ENCODE peak calls at places on chromosome 10, in ten cellular contexts. Z, O, E, N, Y, R, D, J, B and C are unnamed samples.

GRCh38 chr10:18397886-18398285 is 253.5 kb downstream of the NSUN6 start:
- DNase-seq in O (no peak), Y (no peak), R (no peak), J (no peak), D (no peak), N (no peak), Z (no peak), E (no peak), B (no peak), C (no peak)

GRCh38 chr10:102645388-102645740 is 1.1 kb downstream of the TRIM8 start:
- DNase-seq in D (peak; percentile 92), N (peak; percentile 54), Z (no peak), E (no peak), R (peak; percentile 30), O (peak; percentile 69), J (peak; percentile 74), Y (no peak), B (peak; percentile 95), C (no peak)

GRCh38 chr10:67695555-67695954 is 440 bp downstream of the CTNNA3 start:
- DNase-seq in N (no peak), B (no peak), R (no peak), O (no peak), E (no peak), D (no peak), Z (no peak), J (no peak), Y (no peak), C (no peak)

GRCh38 chr10:77899080-77899477 is 27.5 kb downstream of the DLG5 start:
- DNase-seq in J (no peak), R (no peak), B (peak; percentile 63), Z (no peak), E (peak; percentile 92), Y (peak; percentile 46), D (no peak), N (peak; percentile 25), O (no peak), C (no peak)

GRCh38 chr10:37937864-37938263 is 38.6 kb downstream of the ZNF25 start:
- DNase-seq in O (no peak), B (no peak), D (no peak), Z (no peak), N (no peak), J (no peak), E (no peak), R (no peak), Y (no peak), C (no peak)

GRCh38 chr10:132532784-132533560 is 4.6 kb upstream of the INPP5A start:
- DNase-seq in E (peak; percentile 91), J (no peak), O (no peak), B (peak; percentile 5), Z (no peak), Y (peak; percentile 85), N (peak; percentile 92), R (no peak), D (peak; percentile 25), C (no peak)

GRCh38 chr10:75319274-75319673 is 82.3 kb downstream of the ZNF503 start:
- DNase-seq in R (no peak), E (no peak), B (no peak), O (no peak), Y (no peak), D (no peak), J (no peak), N (no peak), Z (no peak), C (no peak)

GRCh38 chr10:21532694-21533576 is 1.1 kb upstream of the MLLT10 start:
- DNase-seq in O (no peak), Y (no peak), N (no peak), Z (no peak), J (no peak), R (no peak), E (no peak), D (no peak), B (no peak), C (no peak)

GRCh38 chr10:17512341-17513001 is 58.1 kb upstream of the ST8SIA6 start:
- DNase-seq in O (peak; percentile 27), B (no peak), J (no peak), Z (no peak), D (no peak), R (no peak), Y (peak; percentile 88), E (peak; percentile 61), N (peak; percentile 76), C (no peak)

GRCh38 chr10:72611783-72612182 is 14.1 kb downstream of the MICU1 start:
- DNase-seq in N (no peak), B (no peak), D (no peak), E (no peak), Y (no peak), J (no peak), Z (no peak), R (no peak), O (peak; percentile 54), C (no peak)

GRCh38 chr10:87761153-87761552 is 56.9 kb downstream of the ATAD1 start:
- DNase-seq in E (no peak), O (no peak), Y (peak; percentile 44), N (no peak), B (no peak), R (no peak), J (no peak), D (no peak), Z (no peak), C (no peak)